ENCODE peak calls at places on chromosomes 16 and 17, in five cellular contexts. Q, E, R, P and T are unnamed samples. For H3K9me3, the result is how much of the 10 kb centered on the place peaks cover.

GRCh38 chr17:76554131-76554530 is 14.3 kb downstream of the PRCD start:
- DNase-seq in P (no peak), Q (no peak), R (no peak), E (no peak), T (no peak)

GRCh38 chr17:64006361-64007088 is 8.4 kb downstream of the PRR29 start:
- DNase-seq in E (no peak), Q (no peak), P (no peak), R (no peak), T (no peak)

GRCh38 chr16:30185141-30185682 is 1.8 kb downstream of the CORO1A start:
- DNase-seq in E (no peak), R (no peak), P (no peak), Q (no peak), T (peak)

GRCh38 chr17:75032896-75033294 is 13.9 kb downstream of the ATP5PD start:
- DNase-seq in R (no peak), E (no peak), P (no peak), Q (peak), T (no peak)

GRCh38 chr17:17780941-17781590 is 55.7 kb downstream of the SREBF1 start:
- DNase-seq in P (peak), Q (no peak), E (peak), R (no peak), T (no peak)

GRCh38 chr16:81277681-81278080 is 37.1 kb upstream of the GAN start:
- DNase-seq in E (no peak), R (no peak), P (no peak), Q (no peak), T (no peak)

GRCh38 chr17:57665696-57666095 is 79.4 kb downstream of the CCDC182 start:
- DNase-seq in Q (peak), P (no peak), R (no peak), E (no peak), T (no peak)

GRCh38 chr16:79261461-79261860 is 339.1 kb downstream of the MAF start:
- DNase-seq in Q (peak), P (no peak), R (no peak), E (peak), T (no peak)

GRCh38 chr17:51703364-51704341 is 443.3 kb downstream of the UTP18 start:
- DNase-seq in E (no peak), Q (peak), R (no peak), P (peak), T (no peak)

GRCh38 chr16:4647661-4647965 is 23.0 kb downstream of the MGRN1 start:
- DNase-seq in E (no peak), R (no peak), P (no peak), Q (no peak), T (no peak)

GRCh38 chr16:66921758-66922450 is 3.2 kb upstream of the CDH16 start:
- DNase-seq in Q (no peak), E (no peak), P (no peak), R (no peak), T (no peak)

GRCh38 chr17:40541873-40542561 is 23.3 kb downstream of the CCR7 start:
- DNase-seq in Q (no peak), E (no peak), P (no peak), R (no peak), T (no peak)

GRCh38 chr17:700504-701094 is 14.0 kb downstream of the VPS53 start:
- DNase-seq in R (no peak), P (no peak), E (no peak), Q (no peak), T (peak)

DNA sequence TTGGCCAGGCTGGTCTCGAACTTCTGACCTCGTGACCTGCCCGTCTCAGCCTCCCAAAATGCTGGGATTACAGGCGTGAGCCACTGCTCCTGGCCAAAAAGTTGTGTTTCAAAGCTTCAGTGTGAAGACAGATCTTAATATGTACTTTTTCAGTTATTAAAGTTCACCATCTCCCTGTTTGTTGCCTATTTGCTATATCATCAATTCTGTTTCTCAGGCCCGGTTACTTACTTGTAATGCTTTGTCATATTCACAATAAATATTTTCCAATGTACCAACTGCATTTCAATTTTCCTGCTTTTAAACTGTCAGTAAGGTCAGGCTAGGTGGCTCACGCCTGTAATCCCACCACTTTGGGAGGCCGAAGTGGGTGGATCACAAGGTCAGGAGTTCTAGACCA is 22.5 kb downstream of the FANCA start:
- DNase-seq in Q (no peak), R (no peak), E (no peak), P (no peak), T (no peak)
- H3K27ac ChIP-seq in Q (no peak), R (no peak), E (no peak), P (no peak), T (no peak)

GRCh38 chr16:35881654-35882053 is 2422.2 kb downstream of the TP53TG3F start:
- DNase-seq in P (no peak), Q (no peak), R (no peak), E (no peak), T (no peak)
- H3K9me3 ChIP-seq in P (under half), Q (under half), R (under half), E (under half), T (under half)

DNA sequence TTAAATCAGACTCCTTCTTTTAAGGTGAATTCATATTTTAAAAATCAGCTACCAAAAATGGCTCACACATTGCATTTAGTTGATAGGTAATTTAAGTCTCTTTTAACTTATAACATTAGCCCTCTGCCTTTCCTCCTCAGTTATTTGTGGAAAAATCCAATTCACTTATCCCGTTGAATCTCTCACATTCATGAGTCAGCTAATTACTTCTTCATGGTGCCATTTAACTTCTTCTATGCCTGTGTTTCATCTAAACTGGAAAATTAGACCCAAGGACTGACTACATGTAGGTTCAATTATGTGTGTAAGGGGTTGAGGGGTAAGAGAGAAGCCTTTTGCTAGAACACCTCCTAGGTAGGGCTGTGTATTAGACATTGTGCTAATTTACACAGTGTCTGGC is 18.4 kb upstream of the SLFN5 start:
- DNase-seq in R (no peak), P (no peak), E (no peak), Q (no peak), T (no peak)
- H3K27ac ChIP-seq in R (no peak), P (no peak), E (no peak), Q (no peak), T (no peak)

DNA sequence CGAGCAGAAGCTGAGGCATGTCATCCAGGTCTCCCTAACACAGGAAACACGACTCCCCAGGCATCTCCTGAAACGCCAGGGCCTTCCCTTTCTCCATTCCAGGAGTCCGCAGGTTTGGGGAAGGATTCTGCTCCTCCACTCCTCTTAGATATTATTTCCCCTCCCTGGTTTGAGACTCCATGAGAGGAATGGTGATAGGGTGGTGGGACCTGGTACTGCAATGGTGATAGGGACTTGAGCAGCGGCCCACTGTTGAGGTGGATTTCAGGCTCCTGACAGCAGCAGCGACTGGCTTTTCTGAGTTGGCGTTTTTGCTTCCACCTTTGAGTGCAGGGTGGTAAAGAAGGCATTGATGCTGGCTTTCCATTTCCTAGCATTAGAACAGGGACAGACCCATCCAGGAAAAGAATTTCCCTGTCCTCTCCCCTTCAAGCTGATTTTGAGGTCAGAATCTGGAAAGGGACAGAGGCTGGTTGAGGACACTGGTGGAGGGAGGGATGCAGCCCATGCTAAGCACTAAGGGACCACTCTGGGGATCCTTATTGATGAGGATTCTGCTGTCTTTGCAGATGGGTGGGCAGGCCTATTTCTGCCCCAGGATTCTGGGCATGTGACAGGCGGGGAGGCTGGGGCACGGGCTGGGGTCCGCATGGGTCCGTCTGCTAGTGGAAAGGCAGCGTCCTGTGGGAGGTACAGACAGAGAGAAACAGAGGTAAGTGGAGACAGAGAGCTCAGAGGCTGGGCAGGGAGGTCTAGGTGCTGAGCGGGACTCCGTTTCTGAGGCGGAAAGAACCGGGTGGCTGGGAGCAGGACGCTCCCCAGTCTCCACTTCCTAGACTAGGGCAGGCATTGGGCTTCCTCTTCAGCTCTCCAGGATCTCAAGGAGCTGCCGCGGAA is 1.3 kb upstream of the TBX4 start:
- DNase-seq in E (no peak), R (no peak), P (no peak), Q (no peak), T (no peak)
- H3K9me3 ChIP-seq in E (under half), R (under half), P (under half), Q (under half), T (under half)

GRCh38 chr17:72525225-72525988 is 404.6 kb downstream of the SOX9 start:
- DNase-seq in Q (no peak), P (no peak), E (no peak), R (no peak), T (no peak)
- H3K27ac ChIP-seq in Q (no peak), P (no peak), E (no peak), R (no peak), T (no peak)